ENCODE peak calls at places on chromosomes 13 and 19, in ten cellular contexts. B, A, P, E, O, R, K, L, M and Q are unnamed samples. For H3K9me3 and H3K4me1, the result is how much of the 10 kb centered on the place peaks cover.

GRCh38 chr19:44891016-44891882 is at the start of gene TOMM40:
- DNase-seq in K (no peak), E (no peak), L (peak), B (no peak), R (no peak), M (no peak), O (no peak), A (no peak), P (no peak), Q (peak)

GRCh38 chr19:32168606-32169005 is 176.8 kb upstream of the ZNF507 start:
- DNase-seq in A (no peak), O (no peak), R (no peak), K (no peak), L (no peak), E (no peak), P (no peak), B (no peak), M (no peak), Q (no peak)

GRCh38 chr13:27359203-27359821 is 65.1 kb upstream of the GTF3A start:
- DNase-seq in K (peak), B (peak), R (peak), M (no peak), P (peak), A (peak), L (peak), E (peak), O (peak), Q (no peak)

GRCh38 chr13:50928088-50928487 is 18.5 kb downstream of the RNASEH2B start:
- DNase-seq in E (no peak), A (no peak), M (no peak), P (peak), O (no peak), R (no peak), L (no peak), B (no peak), K (no peak), Q (no peak)

GRCh38 chr13:31769581-31769980 is 30.3 kb downstream of the RXFP2 start:
- DNase-seq in M (no peak), A (no peak), E (no peak), K (no peak), O (no peak), B (no peak), P (no peak), R (no peak), L (no peak), Q (no peak)

GRCh38 chr19:23309926-23310325 is 59.7 kb upstream of the ZNF724 start:
- DNase-seq in M (no peak), K (no peak), L (no peak), P (no peak), R (no peak), O (no peak), B (no peak), E (no peak), A (no peak), Q (no peak)

GRCh38 chr19:41324921-41325639 is 15.1 kb downstream of the CCDC97 start:
- DNase-seq in P (peak), L (peak), K (no peak), B (no peak), R (peak), E (no peak), M (peak), O (no peak), A (no peak), Q (no peak)

GRCh38 chr19:11496391-11497163 is 9.1 kb downstream of the ZNF653 start:
- DNase-seq in P (peak), A (peak), K (peak), O (peak), M (peak), R (peak), E (peak), B (peak), L (peak), Q (no peak)

GRCh38 chr13:35231426-35231825 is 245.1 kb downstream of the MAB21L1 start:
- DNase-seq in K (no peak), E (no peak), A (no peak), R (no peak), B (no peak), L (no peak), O (no peak), P (no peak), M (no peak), Q (no peak)

GRCh38 chr19:7783991-7784421 is 21.0 kb downstream of the CLEC4M start:
- DNase-seq in O (no peak), L (no peak), R (no peak), M (no peak), P (peak), E (peak), B (no peak), K (no peak), A (no peak), Q (no peak)

GRCh38 chr19:54307389-54307788 is 5.6 kb downstream of the LILRA5 start:
- DNase-seq in P (no peak), M (no peak), R (no peak), A (no peak), K (no peak), E (no peak), B (peak), L (no peak), O (no peak), Q (no peak)

GRCh38 chr13:97067342-97067895 is 73.1 kb upstream of the OXGR1 start:
- DNase-seq in M (no peak), L (no peak), P (peak), A (no peak), K (no peak), R (no peak), O (no peak), B (no peak), E (no peak), Q (no peak)

GRCh38 chr13:80481589-80481988 is 140.7 kb upstream of the SPRY2 start:
- DNase-seq in E (no peak), M (no peak), P (no peak), B (no peak), R (no peak), L (no peak), O (no peak), A (no peak), K (no peak), Q (no peak)

GRCh38 chr13:33678906-33679657 is 138.9 kb upstream of the RFC3 start:
- DNase-seq in R (peak), A (peak), B (peak), P (peak), M (peak), O (peak), L (peak), E (peak), K (no peak), Q (no peak)

GRCh38 chr19:2055871-2056809 is 5.1 kb upstream of the MKNK2 start:
- DNase-seq in M (no peak), P (peak), K (no peak), B (no peak), A (no peak), R (peak), E (peak), L (peak), O (peak), Q (no peak)

GRCh38 chr19:39996218-39996810 is 546 bp upstream of the ZNF546 start:
- DNase-seq in O (peak), K (no peak), A (peak), M (no peak), B (no peak), R (no peak), P (peak), L (peak), E (no peak), Q (no peak)

GRCh38 chr19:49585023-49585422 is 3.9 kb downstream of the PRRG2 start:
- DNase-seq in L (no peak), A (no peak), B (no peak), K (no peak), O (no peak), P (no peak), R (no peak), E (no peak), M (no peak), Q (no peak)

GRCh38 chr19:28542394-28543243 is 670.3 kb downstream of the UQCRFS1 start:
- DNase-seq in K (no peak), O (no peak), P (no peak), M (no peak), A (no peak), E (no peak), R (no peak), B (no peak), L (no peak), Q (no peak)

GRCh38 chr13:51318876-51319275 is 20.6 kb upstream of the SERPINE3 start:
- DNase-seq in M (no peak), P (no peak), B (no peak), E (no peak), O (no peak), R (no peak), L (no peak), K (no peak), A (no peak), Q (no peak)

GRCh38 chr13:47299316-47299715 is 402.5 kb upstream of the HTR2A start:
- DNase-seq in P (peak), B (no peak), M (no peak), L (no peak), K (no peak), E (no peak), R (no peak), A (no peak), O (no peak), Q (no peak)
- H3K4me3 ChIP-seq in P (no peak), B (no peak), M (no peak), L (no peak), K (no peak), E (no peak), R (no peak), A (no peak), O (no peak), Q (no peak)

GRCh38 chr13:102935896-102936321 is 90.1 kb downstream of the ERCC5 start:
- DNase-seq in A (no peak), M (no peak), O (no peak), B (no peak), E (no peak), P (no peak), K (no peak), R (no peak), L (no peak), Q (no peak)
- H3K9me3 ChIP-seq in A (under half), M (under half), O (under half), B (under half), E (under half), P (under half), K (under half), R (under half), L (under half), Q (under half)

DNA sequence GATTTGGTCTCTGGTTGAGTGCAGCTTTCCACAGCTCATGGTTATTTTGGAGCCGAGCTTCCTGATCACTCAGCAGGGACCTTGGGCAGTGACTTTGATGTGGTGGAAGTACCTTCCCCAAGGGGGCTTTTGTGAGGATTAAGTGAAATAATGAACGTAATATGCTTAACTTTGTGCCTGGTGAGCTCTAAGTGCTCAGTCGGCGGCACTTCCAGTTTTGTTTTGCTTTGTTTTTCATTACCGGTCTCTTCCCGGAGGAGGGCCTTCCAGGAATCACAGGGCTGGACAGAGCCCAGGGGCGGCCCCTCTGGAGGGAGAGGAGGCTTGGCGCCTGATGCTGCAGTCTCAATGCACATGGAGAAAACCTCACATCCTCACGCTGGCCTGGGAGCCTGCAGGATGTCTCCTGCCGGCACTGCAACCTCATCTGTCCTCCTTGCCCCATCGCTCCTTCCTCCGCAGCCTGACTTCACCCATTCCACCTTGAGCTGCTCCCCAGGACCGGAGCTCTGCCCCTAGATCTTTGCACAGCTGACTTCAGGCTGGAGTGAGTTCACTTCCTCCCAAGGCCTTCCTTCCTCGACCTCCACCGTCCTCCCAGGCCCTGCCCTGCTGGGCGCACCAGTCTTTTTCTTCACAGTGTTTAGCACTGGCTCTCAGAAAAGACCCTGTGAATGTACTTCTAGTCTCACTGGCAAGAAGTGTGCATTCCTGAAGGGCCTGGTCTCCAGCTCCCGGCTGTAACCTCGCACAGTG is 1.6 kb downstream of the PLEKHF1 start:
- DNase-seq in L (peak), B (peak), K (peak), O (peak), M (no peak), R (peak), A (no peak), P (peak), E (peak), Q (no peak)
- H3K4me1 ChIP-seq in L (under half), B (half or more), K (under half), O (half or more), M (half or more), R (half or more), A (under half), P (under half), E (under half), Q (under half)

GRCh38 chr19:46077815-46078167 is 37.0 kb upstream of the IGFL4 start:
- DNase-seq in A (no peak), B (no peak), R (no peak), P (no peak), E (no peak), O (no peak), M (no peak), K (no peak), L (no peak), Q (no peak)
- H3K4me3 ChIP-seq in A (no peak), B (no peak), R (no peak), P (no peak), E (no peak), O (peak), M (no peak), K (no peak), L (no peak), Q (no peak)